ENCODE peak calls at places on chromosomes 5 and 9, in nine cellular contexts. G is ovary; B is fibroblast of lung; S is AG10803; C is mesenchymal stem cell; K is heart left ventricle; M is pancreas; Q is CD8-positive, alpha-beta T cell; D is BJ. F is an unnamed sample.

GRCh38 chr9:137103206-137103999 is 11.1 kb downstream of the DPP7 start:
- DNase-seq in G (no peak), B (no peak), S (no peak), C (no peak), K (no peak), M (peak; percentile 12), Q (no peak), D (no peak), F (no peak)

GRCh38 chr5:43314724-43315123 is 1.5 kb upstream of the HMGCS1 start:
- DNase-seq in G (no peak), B (no peak), S (no peak), C (peak; percentile 29), K (no peak), M (no peak), Q (no peak), D (no peak), F (no peak)

GRCh38 chr9:94639996-94640376 is 668 bp upstream of the FBP1 start:
- DNase-seq in G (no peak), B (no peak), S (no peak), C (no peak), K (no peak), M (no peak), Q (no peak), D (no peak), F (no peak)

GRCh38 chr5:164048527-164048926 is 543.1 kb downstream of the MAT2B start:
- DNase-seq in G (no peak), B (peak; percentile 25), S (no peak), C (peak; percentile 21), K (no peak), M (no peak), Q (no peak), D (no peak), F (no peak)

GRCh38 chr9:84667571-84668203 is 1.8 kb upstream of the NTRK2 start:
- DNase-seq in G (peak; percentile 26), B (peak; percentile 51), S (no peak), C (peak; percentile 40), K (no peak), M (no peak), Q (no peak), D (no peak), F (no peak)

GRCh38 chr5:177023247-177023703 is 779 bp downstream of the ZNF346 start:
- DNase-seq in G (no peak), B (peak; percentile 15), S (no peak), C (peak; percentile 38), K (no peak), M (no peak), Q (no peak), D (no peak), F (no peak)

GRCh38 chr5:134427540-134428041 is 15.9 kb upstream of the CDKN2AIPNL start:
- DNase-seq in G (no peak), B (no peak), S (no peak), C (no peak), K (no peak), M (no peak), Q (no peak), D (no peak), F (no peak)

GRCh38 chr5:107265268-107265667 is 405.5 kb downstream of the EFNA5 start:
- DNase-seq in G (no peak), B (no peak), S (no peak), C (no peak), K (no peak), M (no peak), Q (no peak), D (no peak), F (no peak)

GRCh38 chr9:125982798-125983406 is 235.7 kb downstream of the PBX3 start:
- DNase-seq in G (no peak), B (no peak), S (no peak), C (no peak), K (no peak), M (no peak), Q (no peak), D (no peak), F (no peak)

GRCh38 chr9:2179557-2179956 is 164.4 kb downstream of the SMARCA2 start:
- DNase-seq in G (no peak), B (no peak), S (peak; percentile 9), C (no peak), K (no peak), M (no peak), Q (no peak), D (no peak), F (no peak)

GRCh38 chr9:29556317-29556716 is 1983.0 kb upstream of the C9orf72 start:
- DNase-seq in G (no peak), B (peak; percentile 83), S (no peak), C (peak; percentile 36), K (no peak), M (no peak), Q (no peak), D (no peak), F (peak; percentile 77)

GRCh38 chr9:112333639-112334318 is 360 bp upstream of the PTBP3 start:
- DNase-seq in G (peak; percentile 96), B (peak; percentile 94), S (peak; percentile 94), C (peak; percentile 95), K (peak; percentile 96), M (peak; percentile 97), Q (peak; percentile 95), D (peak; percentile 64), F (peak; percentile 85)

GRCh38 chr5:153629027-153629426 is 138.6 kb downstream of the GRIA1 start:
- DNase-seq in G (no peak), B (peak; percentile 97), S (peak; percentile 98), C (peak; percentile 99), K (no peak), M (no peak), Q (no peak), D (peak; percentile 92), F (peak; percentile 96)

GRCh38 chr9:78369644-78370219 is 72.8 kb downstream of the PSAT1 start:
- DNase-seq in G (peak; percentile 80), B (peak; percentile 53), S (peak; percentile 57), C (peak; percentile 59), K (peak; percentile 33), M (peak; percentile 76), Q (peak; percentile 50), D (no peak), F (peak; percentile 32)

GRCh38 chr9:120892748-120893584 is 16.0 kb upstream of the PHF19 start:
- DNase-seq in G (no peak), B (peak; percentile 92), S (peak; percentile 61), C (peak; percentile 31), K (no peak), M (no peak), Q (peak; percentile 63), D (peak; percentile 56), F (peak; percentile 82)

GRCh38 chr5:177495243-177496060 is 2.0 kb downstream of the PDLIM7 start:
- DNase-seq in G (peak; percentile 64), B (peak; percentile 93), S (peak; percentile 90), C (peak; percentile 94), K (peak; percentile 72), M (peak; percentile 41), Q (no peak), D (no peak), F (peak; percentile 77)

GRCh38 chr9:135908334-135909204 is 1.2 kb upstream of the CAMSAP1 start:
- DNase-seq in G (peak; percentile 21), B (no peak), S (no peak), C (no peak), K (no peak), M (no peak), Q (no peak), D (no peak), F (no peak)

GRCh38 chr5:90050135-90050534 is 359.4 kb downstream of the CETN3 start:
- DNase-seq in G (no peak), B (peak; percentile 19), S (no peak), C (no peak), K (no peak), M (no peak), Q (no peak), D (no peak), F (no peak)

GRCh38 chr5:170874017-170874416 is 12.2 kb downstream of the RANBP17 start:
- DNase-seq in G (no peak), B (no peak), S (no peak), C (no peak), K (no peak), M (no peak), Q (no peak), D (no peak), F (no peak)

DNA sequence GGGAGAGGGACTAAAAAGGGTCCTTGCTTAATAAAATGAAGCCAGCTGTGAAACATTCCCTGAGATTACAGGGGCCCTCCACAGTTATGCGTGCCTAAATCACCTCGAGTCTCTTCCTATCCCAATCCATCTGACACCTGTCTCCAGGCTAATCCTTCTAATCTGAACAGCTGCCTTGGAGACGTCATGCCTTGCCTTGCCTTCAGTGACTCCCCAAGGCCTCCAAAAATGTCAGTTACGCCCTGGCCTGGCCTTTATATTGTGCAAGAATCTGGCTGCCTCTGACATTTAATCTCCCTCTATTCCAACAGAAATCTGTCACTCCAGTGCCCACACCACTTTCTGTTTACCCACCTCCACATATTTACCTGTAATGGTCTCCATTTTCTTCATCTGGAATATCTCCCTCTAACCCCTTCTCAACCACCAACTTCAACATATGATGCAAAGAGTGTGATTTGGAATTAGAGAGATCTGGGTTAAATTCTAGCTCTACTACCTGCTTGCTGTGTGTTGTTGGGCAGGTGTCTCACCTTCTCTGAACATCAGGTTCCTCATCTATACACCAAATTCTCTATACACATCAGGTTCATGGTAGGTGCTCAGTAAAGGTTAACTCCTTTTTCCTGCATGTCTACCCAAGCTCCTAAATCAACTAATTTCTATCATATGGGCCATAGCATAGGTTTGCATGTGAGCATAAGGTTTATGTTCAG is 57.9 kb downstream of the PTCD2 start:
- DNase-seq in G (no peak), B (no peak), S (peak; percentile 70), C (no peak), K (peak; percentile 25), M (no peak), Q (no peak), D (no peak), F (peak; percentile 81)
- H3K4me3 ChIP-seq in G (no peak overlapping the region), B (no peak overlapping the region), S (no peak overlapping the region), C (no peak overlapping the region), K (no peak overlapping the region), M (no peak overlapping the region), Q (no peak overlapping the region), D (no peak overlapping the region), F (no peak overlapping the region)

DNA sequence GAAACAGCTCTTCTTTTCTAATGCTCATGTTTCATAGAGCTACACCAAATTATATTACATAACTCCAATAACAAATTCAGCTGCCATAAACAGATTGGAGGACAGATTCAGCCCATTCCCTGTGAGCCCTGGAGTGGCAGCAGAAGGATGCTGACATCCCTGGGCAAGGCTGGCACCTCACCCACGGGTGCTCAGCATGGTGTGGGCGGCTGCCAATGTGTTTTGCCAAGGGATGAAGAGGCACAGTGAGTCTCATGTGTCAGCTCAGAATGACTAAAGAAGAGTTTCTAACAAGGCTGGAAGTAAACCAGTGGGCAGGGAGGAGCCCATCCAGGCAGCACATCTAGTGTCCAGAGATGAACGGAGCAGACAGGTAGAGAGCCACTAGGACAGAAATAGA is 127.1 kb upstream of the ICE1 start:
- DNase-seq in G (no peak), B (no peak), S (no peak), C (no peak), K (no peak), M (no peak), Q (no peak), D (no peak), F (no peak)
- H3K4me3 ChIP-seq in G (no peak overlapping the region), B (no peak overlapping the region), S (no peak overlapping the region), C (no peak overlapping the region), K (no peak overlapping the region), M (no peak overlapping the region), Q (no peak overlapping the region), D (no peak overlapping the region), F (no peak overlapping the region)

GRCh38 chr5:124697912-124698690 is 48.3 kb downstream of the ZNF608 start:
- DNase-seq in G (no peak), B (peak; percentile 73), S (peak; percentile 11), C (peak; percentile 87), K (no peak), M (no peak), Q (no peak), D (no peak), F (no peak)
- H3K4me3 ChIP-seq in G (no peak overlapping the region), B (no peak overlapping the region), S (no peak overlapping the region), C (no peak overlapping the region), K (no peak overlapping the region), M (no peak overlapping the region), Q (no peak overlapping the region), D (no peak overlapping the region), F (no peak overlapping the region)

GRCh38 chr5:24643880-24644279 is 898 bp downstream of the CDH10 start:
- DNase-seq in G (no peak), B (no peak), S (no peak), C (no peak), K (no peak), M (no peak), Q (no peak), D (no peak), F (no peak)
- H3K4me3 ChIP-seq in G (no peak overlapping the region), B (no peak overlapping the region), S (peak overlapping the region; percentile 31), C (no peak overlapping the region), K (no peak overlapping the region), M (no peak overlapping the region), Q (no peak overlapping the region), D (no peak overlapping the region), F (no peak overlapping the region)